ENCODE peak calls at places on chromosomes 5 and 9, in eight cellular contexts. Y, Q, D, A, O, N, W and B are unnamed samples.

GRCh38 chr5:7878381-7878873 is 9.5 kb downstream of the MTRR start:
- DNase-seq in N (no peak), W (no peak), D (no peak), O (no peak), A (no peak), Q (no peak), Y (no peak), B (no peak)

GRCh38 chr9:18996191-18996590 is 36.8 kb downstream of the SAXO1 start:
- DNase-seq in Q (no peak), A (no peak), W (no peak), O (no peak), Y (no peak), N (no peak), D (no peak), B (no peak)

GRCh38 chr9:122151267-122151828 is 8.2 kb downstream of the NDUFA8 start:
- DNase-seq in A (no peak), Y (no peak), D (no peak), Q (no peak), O (no peak), W (no peak), N (no peak), B (no peak)

GRCh38 chr9:17807670-17808282 is 228.9 kb downstream of the SH3GL2 start:
- DNase-seq in N (no peak), Q (no peak), D (no peak), Y (no peak), W (no peak), O (no peak), A (peak; percentile 62), B (no peak)

GRCh38 chr5:131635755-131636479 is 888 bp upstream of the RAPGEF6 start:
- DNase-seq in Q (no peak), W (no peak), O (no peak), Y (no peak), A (no peak), D (no peak), N (no peak), B (no peak)

GRCh38 chr5:132215329-132215728 is 12.3 kb downstream of the P4HA2 start:
- DNase-seq in O (no peak), N (peak; percentile 77), D (peak; percentile 94), Q (peak; percentile 89), Y (peak; percentile 95), A (peak; percentile 73), W (peak; percentile 90), B (peak; percentile 94)

GRCh38 chr5:56838409-56839039 is 23.2 kb downstream of the MAP3K1 start:
- DNase-seq in Y (no peak), N (no peak), D (no peak), A (no peak), Q (no peak), W (no peak), O (no peak), B (no peak)

GRCh38 chr5:57097526-57097925 is 76.3 kb upstream of the GPBP1 start:
- DNase-seq in Q (no peak), Y (no peak), N (no peak), A (no peak), O (no peak), D (no peak), W (no peak), B (no peak)

GRCh38 chr9:100641166-100641565 is 63.3 kb downstream of the CAVIN4 start:
- DNase-seq in Y (no peak), N (no peak), Q (no peak), O (no peak), D (no peak), W (no peak), A (no peak), B (no peak)

GRCh38 chr5:34655354-34655991 is 655 bp upstream of the RAI14 start:
- DNase-seq in A (no peak), W (peak; percentile 62), D (peak; percentile 76), O (peak; percentile 66), Y (no peak), N (peak; percentile 64), Q (peak; percentile 54), B (peak; percentile 56)

GRCh38 chr5:6567068-6567467 is 65.8 kb downstream of the NSUN2 start:
- DNase-seq in N (no peak), A (no peak), O (no peak), D (no peak), Q (peak; percentile 2), Y (peak; percentile 8), W (no peak), B (no peak)

GRCh38 chr5:169223595-169223953 is 77.4 kb downstream of the SLIT3 start:
- DNase-seq in O (no peak), A (no peak), D (no peak), W (no peak), Q (no peak), N (no peak), Y (no peak), B (no peak)

GRCh38 chr5:135031813-135032612 is 2.0 kb downstream of the PITX1 start:
- DNase-seq in W (no peak), N (no peak), O (no peak), Y (no peak), D (no peak), A (no peak), Q (no peak), B (no peak)

GRCh38 chr5:135030123-135030517 is 3.9 kb downstream of the PITX1 start:
- DNase-seq in W (no peak), N (no peak), Q (no peak), D (no peak), A (no peak), O (no peak), Y (no peak), B (no peak)

GRCh38 chr5:135032613-135033025 is 1.4 kb downstream of the PITX1 start:
- DNase-seq in N (no peak), Q (no peak), A (no peak), O (no peak), D (no peak), W (no peak), Y (no peak), B (no peak)

GRCh38 chr5:135030691-135031145 is 3.3 kb downstream of the PITX1 start:
- DNase-seq in W (no peak), D (no peak), O (no peak), N (no peak), Q (no peak), Y (no peak), A (no peak), B (no peak)

DNA sequence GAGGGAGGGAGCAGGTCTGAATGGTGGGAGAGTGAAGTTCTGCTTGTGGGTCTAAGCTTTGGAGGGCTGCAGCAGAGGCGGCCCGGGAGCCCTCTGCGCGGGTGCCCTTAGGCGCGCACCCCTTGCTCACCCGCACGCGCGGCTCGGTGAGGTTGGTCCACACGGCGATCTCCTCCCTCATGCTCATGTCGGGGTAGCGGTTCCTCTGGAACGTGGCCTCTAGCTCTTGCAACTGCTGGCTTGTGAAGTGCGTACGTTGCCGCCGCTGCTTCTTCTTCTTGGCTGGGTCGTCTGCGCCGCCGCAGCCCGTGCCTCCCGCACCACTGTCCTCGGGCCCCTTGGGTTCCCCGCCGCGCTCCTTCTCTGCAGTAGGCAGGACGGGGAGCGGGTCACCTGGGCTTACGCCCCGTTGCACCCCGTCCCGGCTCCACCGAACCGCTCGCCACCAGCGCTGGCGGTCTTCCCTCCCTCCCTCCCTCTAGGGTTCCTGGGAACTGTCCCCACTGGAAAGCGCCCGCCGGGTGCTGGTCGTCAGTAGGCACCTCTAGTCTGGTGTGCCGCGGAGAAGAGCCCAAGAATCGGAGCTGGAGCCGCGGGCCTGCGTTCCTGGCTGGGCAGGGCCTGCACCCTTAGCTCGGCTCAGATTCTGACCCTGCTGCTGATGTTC is 2.7 kb downstream of the PITX1 start:
- DNase-seq in N (no peak), A (no peak), W (no peak), Y (no peak), O (peak; percentile 86), D (no peak), Q (no peak), B (no peak)
- H3K4me3 ChIP-seq in N (peak overlapping the region; percentile 36), A (peak overlapping the region; percentile 29), W (no peak overlapping the region), Y (peak overlapping the region; percentile 41), O (peak overlapping the region; percentile 23), D (no peak overlapping the region), Q (no peak overlapping the region), B (peak overlapping the region; percentile 24)

DNA sequence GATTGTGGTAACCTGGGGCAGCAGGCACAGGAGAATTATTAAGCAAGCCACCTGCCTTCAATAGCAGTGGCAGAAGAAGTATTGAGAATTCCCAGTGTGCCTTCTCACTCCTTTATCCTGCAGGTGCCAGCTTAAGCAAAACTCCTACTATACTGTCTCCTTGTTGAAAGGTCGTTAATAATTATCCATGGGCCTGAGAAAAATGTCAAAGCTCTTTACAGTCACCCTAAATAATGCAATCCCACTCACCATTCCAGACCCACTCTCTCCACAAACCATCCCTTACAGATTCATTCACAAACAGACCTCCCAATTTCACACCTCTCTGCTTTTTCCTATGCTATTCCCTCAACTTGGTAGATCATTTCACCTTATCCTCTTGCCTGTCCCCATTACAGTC is 161.5 kb upstream of the TRIM32 start:
- DNase-seq in Q (no peak), N (no peak), Y (no peak), O (no peak), D (no peak), A (no peak), W (no peak), B (no peak)
- TF ChIP-seq POLR2A in Q (no peak), N (no peak), Y (no peak), O (no peak), D (no peak), A (no peak), W (no peak), B (no peak)

DNA sequence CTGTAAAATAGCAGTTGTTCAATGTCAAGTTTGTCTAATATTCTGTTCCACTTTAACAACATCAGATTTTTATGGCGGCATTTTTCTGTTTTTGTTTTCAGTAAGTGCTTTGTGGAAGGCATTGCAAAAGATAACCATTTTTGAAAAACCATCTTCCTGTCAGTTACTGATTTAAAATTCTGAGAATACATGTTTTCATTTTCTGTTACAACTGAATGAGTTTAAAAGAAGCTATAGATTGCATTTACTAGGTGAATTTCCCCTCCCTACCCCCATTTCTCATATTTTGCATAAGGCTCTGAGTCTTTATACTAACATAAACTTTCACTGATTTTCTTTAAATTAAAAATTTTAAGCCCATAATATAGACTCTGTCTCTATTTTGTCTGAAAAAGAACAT is 4.6 kb upstream of the ERAP2 start:
- DNase-seq in D (no peak), N (no peak), O (no peak), Q (no peak), Y (no peak), W (no peak), A (no peak), B (no peak)
- H3K4me3 ChIP-seq in D (no peak overlapping the region), N (no peak overlapping the region), O (no peak overlapping the region), Q (no peak overlapping the region), Y (no peak overlapping the region), W (no peak overlapping the region), A (no peak overlapping the region), B (no peak overlapping the region)

GRCh38 chr9:26955921-26956886 is at the start of gene IFT74:
- DNase-seq in O (peak; percentile 91), W (peak; percentile 99), A (peak; percentile 99), D (peak; percentile 99), Y (peak; percentile 99), N (peak; percentile 99), Q (peak; percentile 99), B (peak; percentile 98)
- TF ChIP-seq POLR2A in O (peak; percentile 92), W (no peak), A (peak; percentile 73), D (peak; percentile 68), Y (no peak), N (peak; percentile 35), Q (no peak), B (peak; percentile 12)